ENCODE peak calls at places on chromosomes 12 and 14, in eight cellular contexts. U, J, A, X, I, K, S and M are unnamed samples.

GRCh38 chr12:64595863-64596793 is 14.2 kb upstream of the RASSF3 start:
- DNase-seq in U (no peak), J (no peak), A (no peak), X (no peak), I (no peak), K (no peak), S (peak), M (no peak)

GRCh38 chr12:70379856-70380255 is 13.8 kb downstream of the KCNMB4 start:
- DNase-seq in U (no peak), J (no peak), A (no peak), X (no peak), I (no peak), K (no peak), S (no peak), M (no peak)

GRCh38 chr12:58291106-58291505 is 349.7 kb downstream of the ATP23 start:
- DNase-seq in U (no peak), J (no peak), A (no peak), X (no peak), I (no peak), K (no peak), S (no peak), M (no peak)

GRCh38 chr14:69355955-69356321 is 42.2 kb downstream of the ERH start:
- DNase-seq in U (no peak), J (peak), A (no peak), X (no peak), I (peak), K (no peak), S (no peak), M (no peak)

GRCh38 chr12:106131671-106132070 is 7.1 kb downstream of the NUAK1 start:
- DNase-seq in U (no peak), J (peak), A (no peak), X (no peak), I (no peak), K (no peak), S (no peak), M (no peak)

GRCh38 chr14:42110167-42110566 is 503.5 kb downstream of the LRFN5 start:
- DNase-seq in U (no peak), J (no peak), A (peak), X (no peak), I (no peak), K (no peak), S (peak), M (peak)

GRCh38 chr14:92546347-92547053 is 32.9 kb downstream of the RIN3 start:
- DNase-seq in U (no peak), J (no peak), A (no peak), X (no peak), I (no peak), K (no peak), S (no peak), M (no peak)

GRCh38 chr12:110846615-110847566 is at the start of gene CCDC63:
- DNase-seq in U (peak), J (peak), A (no peak), X (peak), I (peak), K (peak), S (peak), M (no peak)

GRCh38 chr14:23326491-23327332 is 5.5 kb downstream of the PABPN1 start:
- DNase-seq in U (no peak), J (no peak), A (no peak), X (no peak), I (no peak), K (no peak), S (no peak), M (no peak)

GRCh38 chr12:12837025-12837872 is 24.1 kb downstream of the DDX47 start:
- DNase-seq in U (no peak), J (peak), A (peak), X (peak), I (peak), K (no peak), S (peak), M (no peak)

GRCh38 chr12:24562761-24563392 is 386.0 kb downstream of the BCAT1 start:
- DNase-seq in U (peak), J (peak), A (no peak), X (peak), I (peak), K (peak), S (peak), M (no peak)

GRCh38 chr12:48996794-48997718 is 2.1 kb downstream of the DDN start:
- DNase-seq in U (peak), J (peak), A (peak), X (peak), I (peak), K (peak), S (peak), M (peak)

GRCh38 chr12:55974308-55974724 is 438 bp downstream of the RAB5B start:
- DNase-seq in U (no peak), J (no peak), A (peak), X (no peak), I (no peak), K (no peak), S (peak), M (no peak)

GRCh38 chr14:33352821-33353220 is 414.1 kb downstream of the NPAS3 start:
- DNase-seq in U (no peak), J (no peak), A (no peak), X (no peak), I (no peak), K (no peak), S (no peak), M (no peak)

GRCh38 chr14:32883189-32883588 is 55.5 kb upstream of the NPAS3 start:
- DNase-seq in U (no peak), J (no peak), A (no peak), X (no peak), I (no peak), K (no peak), S (no peak), M (no peak)